ENCODE peak calls at places on chromosome 5, in seven cellular contexts. K is right lobe of liver, X is breast epithelium, Q is ovary, H is body of pancreas, V is tibial nerve, G is sigmoid colon. S is an unnamed sample.

GRCh38 chr5:60843693-60844428 is at the start of gene ELOVL7:
- DNase-seq in K (peak; percentile 83), X (peak; percentile 73), Q (peak; percentile 35), H (peak; percentile 89), V (no peak), G (no peak), S (no peak)

GRCh38 chr5:142935014-142935413 is 164.8 kb downstream of the ARHGAP26 start:
- DNase-seq in K (no peak), X (no peak), Q (no peak), H (no peak), V (no peak), G (no peak), S (no peak)

GRCh38 chr5:88203977-88204735 is 64.5 kb downstream of the TMEM161B start:
- DNase-seq in K (no peak), X (no peak), Q (no peak), H (no peak), V (no peak), G (no peak), S (no peak)

GRCh38 chr5:150213530-150213929 is 23.7 kb downstream of the SLC6A7 start:
- DNase-seq in K (no peak), X (no peak), Q (no peak), H (no peak), V (no peak), G (no peak), S (no peak)

GRCh38 chr5:154878642-154879335 is 20.4 kb downstream of the CNOT8 start:
- DNase-seq in K (no peak), X (no peak), Q (no peak), H (no peak), V (no peak), G (no peak), S (no peak)

GRCh38 chr5:176595386-176595943 is 14.5 kb downstream of the GPRIN1 start:
- DNase-seq in K (no peak), X (no peak), Q (no peak), H (no peak), V (no peak), G (no peak), S (no peak)

GRCh38 chr5:60712950-60713349 is 13.0 kb upstream of the DEPDC1B start:
- DNase-seq in K (no peak), X (no peak), Q (no peak), H (no peak), V (no peak), G (no peak), S (no peak)

GRCh38 chr5:124655211-124655880 is 91.1 kb downstream of the ZNF608 start:
- DNase-seq in K (no peak), X (no peak), Q (no peak), H (no peak), V (no peak), G (no peak), S (no peak)

GRCh38 chr5:171600736-171601265 is 181.4 kb downstream of the FGF18 start:
- DNase-seq in K (no peak), X (no peak), Q (no peak), H (no peak), V (no peak), G (no peak), S (no peak)

GRCh38 chr5:159448-160172 is 31.7 kb upstream of the LRRC14B start:
- DNase-seq in K (no peak), X (no peak), Q (no peak), H (no peak), V (no peak), G (no peak), S (peak; percentile 39)

GRCh38 chr5:88680253-88681132 is 202.5 kb downstream of the MEF2C start:
- DNase-seq in K (peak; percentile 82), X (no peak), Q (peak; percentile 49), H (peak; percentile 77), V (no peak), G (no peak), S (peak; percentile 81)

GRCh38 chr5:136810198-136810823 is 445.0 kb upstream of the TRPC7 start:
- DNase-seq in K (no peak), X (no peak), Q (no peak), H (no peak), V (no peak), G (no peak), S (no peak)

GRCh38 chr5:123125953-123126352 is 36.9 kb downstream of the PRDM6 start:
- DNase-seq in K (no peak), X (no peak), Q (no peak), H (no peak), V (no peak), G (no peak), S (no peak)

GRCh38 chr5:126358525-126358924 is 64.7 kb upstream of the GRAMD2B start:
- DNase-seq in K (no peak), X (no peak), Q (no peak), H (no peak), V (no peak), G (no peak), S (no peak)

DNA sequence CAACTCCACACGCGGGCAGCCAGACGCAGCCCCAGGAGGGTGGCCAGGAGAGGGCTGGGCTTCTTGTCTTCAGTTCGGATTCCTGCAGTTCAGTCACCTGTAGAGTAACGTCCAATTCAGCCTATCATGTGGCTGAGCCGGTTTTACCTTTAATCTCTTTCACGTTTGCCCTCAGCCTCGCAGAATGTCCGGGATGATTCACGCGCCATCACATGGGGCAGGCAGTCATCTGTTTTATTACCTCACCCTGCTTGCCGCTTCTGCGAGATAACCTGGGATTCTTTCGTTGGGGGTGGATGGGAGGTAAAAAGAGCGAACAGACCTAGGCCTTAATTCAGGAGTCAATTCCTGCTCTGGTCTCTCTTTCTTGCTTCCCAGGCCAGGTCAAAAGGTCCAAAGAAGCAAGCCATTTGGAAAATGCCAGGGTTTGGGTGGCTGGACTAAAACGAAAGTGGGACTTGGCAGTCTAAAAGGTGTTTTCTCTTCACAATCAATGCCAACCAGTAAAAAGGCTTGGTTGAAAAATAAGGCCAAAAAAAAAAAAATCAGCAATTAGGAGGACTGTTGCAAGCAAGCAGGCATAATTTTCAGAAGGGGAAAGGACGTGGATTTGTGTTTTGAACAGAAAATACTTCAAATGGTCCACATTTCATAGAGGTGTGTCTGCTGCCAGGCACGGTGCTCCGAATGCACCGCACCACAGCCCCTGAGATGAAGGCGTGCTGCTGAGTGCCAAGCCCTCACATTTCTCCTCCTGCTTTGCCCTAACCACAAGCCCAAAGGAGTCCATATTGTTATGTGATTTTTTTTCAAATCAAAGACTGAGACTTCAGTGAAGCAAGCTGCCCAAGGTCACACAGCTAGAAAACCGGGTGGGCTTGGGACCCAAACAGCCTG is 2.8 kb upstream of the WWC1 start:
- DNase-seq in K (peak; percentile 80), X (peak; percentile 76), Q (no peak), H (peak; percentile 64), V (no peak), G (no peak), S (peak; percentile 85)
- TF ChIP-seq POLR2A in K (peak; percentile 65), X (no peak), Q (no peak), H (peak; percentile 49), V (no peak), G (no peak), S (no peak)

GRCh38 chr5:108655750-108656450 is 91.8 kb upstream of the FER start:
- DNase-seq in K (no peak), X (no peak), Q (no peak), H (no peak), V (no peak), G (no peak), S (no peak)
- TF ChIP-seq CTCF in K (no peak), X (no peak), Q (no peak), H (no peak), V (no peak), G (no peak), S (no peak)

DNA sequence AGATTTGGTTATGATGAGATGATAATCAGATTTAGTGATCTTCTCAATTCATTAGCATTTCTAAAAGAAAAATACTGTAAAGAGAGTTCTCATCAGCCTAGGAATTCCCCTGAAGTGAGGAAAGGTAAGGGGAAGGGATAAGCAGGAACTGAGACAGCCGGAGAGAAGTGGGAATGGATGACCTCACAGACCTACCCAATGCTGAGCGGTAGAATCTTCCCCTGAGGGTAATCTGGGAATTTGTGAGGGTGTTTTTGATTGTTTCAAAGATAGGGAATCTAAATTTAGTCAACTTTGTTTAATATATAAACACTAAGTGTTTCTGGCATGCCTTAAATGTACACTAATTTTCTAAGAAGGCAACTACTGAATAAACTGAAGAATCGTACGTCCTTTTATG is 16.7 kb upstream of the GPBP1 start:
- DNase-seq in K (no peak), X (no peak), Q (no peak), H (no peak), V (no peak), G (no peak), S (no peak)
- H3K4me1 ChIP-seq in K (no peaks in the 10 kb centered on the region), X (no peaks in the 10 kb centered on the region), Q (no peaks in the 10 kb centered on the region), H (no peaks in the 10 kb centered on the region), V (no peaks in the 10 kb centered on the region), G (no peaks in the 10 kb centered on the region), S (no peaks in the 10 kb centered on the region)

DNA sequence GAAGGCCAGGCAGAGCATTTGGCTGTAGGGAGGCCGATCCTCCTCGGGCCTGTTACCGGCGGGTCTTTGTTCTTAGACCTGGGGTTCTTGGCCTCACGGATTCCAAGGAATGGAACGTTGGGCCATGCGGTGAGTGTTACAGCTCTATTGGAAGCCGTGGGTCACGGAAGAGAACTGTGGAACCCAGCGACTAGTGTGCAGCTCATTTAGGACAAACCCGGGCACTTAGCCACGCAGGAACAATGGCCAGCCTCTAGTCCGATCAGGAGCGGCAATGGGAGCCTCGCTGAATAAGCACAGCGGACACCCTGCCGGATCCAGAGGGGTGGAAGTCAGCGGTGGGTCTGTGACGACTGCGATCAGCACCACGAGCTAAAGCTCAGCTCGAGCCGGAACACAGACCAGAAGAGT is 53.9 kb upstream of the RPL26L1 start:
- DNase-seq in K (no peak), X (no peak), Q (no peak), H (no peak), V (no peak), G (peak; percentile 73), S (no peak)
- TF ChIP-seq POLR2A in K (no peak), X (no peak), Q (no peak), H (no peak), V (peak; percentile 4), G (no peak), S (no peak)

S was measured in Peyer's patch.